ENCODE peak calls at places on chromosome 4, in six cellular contexts. H, C, J, A, M and B are unnamed samples.
A peak's percentile ranks its signal among the peaks of the same experiment; 100 is the strongest.

GRCh38 chr4:86482851-86483490 is 111.1 kb upstream of the PTPN13 start:
- DNase-seq in H (no peak), C (no peak), J (peak; percentile 89), A (no peak), M (no peak), B (no peak)

GRCh38 chr4:2934077-2934812 is 29.0 kb downstream of the NOP14 start:
- DNase-seq in H (no peak), C (no peak), J (no peak), A (no peak), M (peak; percentile 58), B (peak; percentile 53)

GRCh38 chr4:183905593-183906485 is 732 bp downstream of the STOX2 start:
- DNase-seq in H (no peak), C (no peak), J (peak; percentile 86), A (no peak), M (no peak), B (peak; percentile 50)

GRCh38 chr4:169208516-169208915 is 62.2 kb downstream of the SH3RF1 start:
- DNase-seq in H (no peak), C (no peak), J (no peak), A (no peak), M (no peak), B (peak; percentile 55)

GRCh38 chr4:169341490-169341889 is 70.7 kb upstream of the SH3RF1 start:
- DNase-seq in H (peak; percentile 81), C (no peak), J (no peak), A (no peak), M (peak; percentile 72), B (no peak)

GRCh38 chr4:154414796-154415195 is 76.8 kb downstream of the DCHS2 start:
- DNase-seq in H (no peak), C (no peak), J (no peak), A (no peak), M (no peak), B (no peak)

GRCh38 chr4:40515398-40516293 is 114.0 kb downstream of the RBM47 start:
- DNase-seq in H (no peak), C (peak; percentile 81), J (no peak), A (no peak), M (peak; percentile 93), B (peak; percentile 34)

GRCh38 chr4:134807231-134807745 is 605.7 kb upstream of the PABPC4L start:
- DNase-seq in H (no peak), C (no peak), J (no peak), A (no peak), M (no peak), B (no peak)

GRCh38 chr4:10196191-10196590 is 79.6 kb upstream of the WDR1 start:
- DNase-seq in H (no peak), C (no peak), J (no peak), A (no peak), M (no peak), B (no peak)

GRCh38 chr4:16052939-16053338 is 30.9 kb downstream of the PROM1 start:
- DNase-seq in H (no peak), C (no peak), J (no peak), A (no peak), M (no peak), B (no peak)

GRCh38 chr4:71550220-71551190 is 211.7 kb downstream of the SLC4A4 start:
- DNase-seq in H (peak; percentile 37), C (no peak), J (no peak), A (no peak), M (no peak), B (peak; percentile 8)

GRCh38 chr4:95572304-95572991 is 23.7 kb upstream of the UNC5C start:
- DNase-seq in H (no peak), C (no peak), J (no peak), A (no peak), M (no peak), B (peak; percentile 85)

GRCh38 chr4:124711469-124712416 is 789 bp downstream of the ANKRD50 start:
- DNase-seq in H (peak; percentile 32), C (peak; percentile 57), J (peak; percentile 38), A (no peak), M (peak; percentile 41), B (peak; percentile 75)

GRCh38 chr4:148053298-148054003 is 321.6 kb downstream of the ARHGAP10 start:
- DNase-seq in H (no peak), C (no peak), J (no peak), A (no peak), M (no peak), B (no peak)

GRCh38 chr4:123744664-123745290 is 348.2 kb downstream of the SPRY1 start:
- DNase-seq in H (no peak), C (peak; percentile 61), J (no peak), A (no peak), M (peak; percentile 13), B (no peak)

GRCh38 chr4:184384056-184384809 is 90.1 kb downstream of the IRF2 start:
- DNase-seq in H (peak; percentile 86), C (peak; percentile 99), J (no peak), A (peak; percentile 2), M (peak; percentile 95), B (peak; percentile 95)

GRCh38 chr4:74056858-74057562 is 18.5 kb upstream of the CXCL3 start:
- DNase-seq in H (peak; percentile 26), C (no peak), J (no peak), A (no peak), M (no peak), B (peak; percentile 67)

GRCh38 chr4:16896871-16897270 is 1.6 kb downstream of the LDB2 start:
- DNase-seq in H (peak; percentile 50), C (no peak), J (no peak), A (no peak), M (no peak), B (no peak)

GRCh38 chr4:7971159-7971631 is 31.5 kb upstream of the AFAP1 start:
- DNase-seq in H (no peak), C (no peak), J (no peak), A (no peak), M (no peak), B (no peak)
- TF ChIP-seq CTCF in H (no peak), C (no peak), J (no peak), A (no peak), M (no peak), B (no peak)

GRCh38 chr4:57233391-57233790 is 123.2 kb upstream of the IGFBP7 start:
- DNase-seq in H (peak; percentile 1), C (no peak), J (no peak), A (no peak), M (no peak), B (peak; percentile 66)

GRCh38 chr4:57231781-57232180 is 121.6 kb upstream of the IGFBP7 start:
- DNase-seq in H (no peak), C (no peak), J (no peak), A (no peak), M (no peak), B (peak; percentile 76)

DNA sequence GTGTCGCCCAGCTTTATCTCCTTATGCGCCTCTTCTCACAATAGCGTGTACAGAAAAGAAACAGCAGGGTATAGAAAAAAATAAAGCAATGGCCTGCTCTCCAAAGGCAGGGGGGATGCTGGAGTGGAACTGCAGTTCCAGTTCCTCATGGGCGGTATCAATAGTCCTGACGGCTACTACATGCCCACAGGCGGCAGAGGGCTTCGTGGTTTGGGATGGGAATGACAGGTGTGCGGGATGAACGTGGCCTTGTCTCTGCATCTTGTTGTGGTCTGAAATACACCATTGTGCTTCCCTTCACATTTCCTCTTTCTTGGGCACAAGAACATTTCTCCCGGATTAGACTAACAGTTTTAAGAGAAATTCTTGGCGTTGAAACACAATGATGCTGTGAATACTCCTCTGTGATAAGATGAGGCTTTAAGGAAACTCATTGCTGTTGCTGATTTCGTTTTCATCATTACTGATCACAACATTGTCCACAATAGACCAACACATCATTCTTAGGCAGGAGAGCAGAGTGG is 124.1 kb upstream of the IGFBP7 start:
- DNase-seq in H (no peak), C (no peak), J (no peak), A (no peak), M (no peak), B (no peak)
- H3K4me3 ChIP-seq in H (no peak overlapping the region), C (no peak overlapping the region), J (no peak overlapping the region), A (no peak overlapping the region), M (no peak overlapping the region), B (no peak overlapping the region)

GRCh38 chr4:174214102-174214878 is 69.2 kb downstream of the FBXO8 start:
- DNase-seq in H (no peak), C (no peak), J (no peak), A (no peak), M (no peak), B (peak; percentile 47)
- TF ChIP-seq CTCF in H (no peak), C (no peak), J (no peak), A (no peak), M (no peak), B (no peak)

DNA sequence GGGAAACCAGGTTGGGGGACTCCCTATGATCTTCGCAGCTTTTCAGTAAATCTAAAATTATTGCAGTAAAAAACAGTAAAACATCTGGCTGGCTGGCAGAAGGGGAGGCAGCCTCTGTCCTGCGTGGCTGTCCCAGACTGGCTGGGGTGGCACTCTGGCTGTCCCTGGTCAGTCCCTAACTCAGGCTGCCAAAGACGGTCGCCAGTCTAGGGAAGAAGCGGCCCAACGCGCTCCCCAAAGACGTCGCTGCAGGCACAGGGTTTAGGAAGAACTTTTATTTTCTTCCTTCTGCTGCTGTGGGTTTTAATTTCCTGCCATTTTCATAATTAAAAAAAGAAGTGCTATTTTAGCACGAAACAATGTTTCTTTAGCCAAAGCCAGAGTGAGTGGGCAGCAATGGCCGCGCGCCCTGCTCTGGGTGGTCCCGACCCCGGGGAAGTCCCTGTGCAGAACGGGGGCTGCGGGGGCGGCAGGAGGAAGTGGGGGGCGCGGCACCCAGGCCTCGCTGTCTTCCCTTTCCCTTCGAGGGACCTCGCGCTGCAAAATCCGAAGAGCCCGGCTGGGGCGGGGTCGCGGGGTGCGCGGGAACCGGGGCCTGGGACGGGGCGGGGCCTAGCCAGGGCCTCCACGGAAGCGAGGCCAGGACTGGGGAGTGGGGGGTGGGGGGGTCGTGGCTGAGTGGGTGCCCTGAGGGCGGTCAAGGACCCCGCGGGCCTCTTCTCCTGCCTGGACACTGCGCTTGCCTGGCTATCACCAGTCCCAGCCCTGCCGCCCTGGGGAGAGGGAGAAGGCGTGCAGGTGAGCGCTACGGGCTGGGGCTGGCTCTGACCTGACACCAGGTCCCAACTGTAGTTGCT is 6.3 kb upstream of the LETM1 start:
- DNase-seq in H (no peak), C (no peak), J (no peak), A (no peak), M (no peak), B (no peak)
- H3K4me3 ChIP-seq in H (no peak overlapping the region), C (no peak overlapping the region), J (peak overlapping the region; percentile 21), A (no peak overlapping the region), M (peak overlapping the region; percentile 28), B (no peak overlapping the region)

DNA sequence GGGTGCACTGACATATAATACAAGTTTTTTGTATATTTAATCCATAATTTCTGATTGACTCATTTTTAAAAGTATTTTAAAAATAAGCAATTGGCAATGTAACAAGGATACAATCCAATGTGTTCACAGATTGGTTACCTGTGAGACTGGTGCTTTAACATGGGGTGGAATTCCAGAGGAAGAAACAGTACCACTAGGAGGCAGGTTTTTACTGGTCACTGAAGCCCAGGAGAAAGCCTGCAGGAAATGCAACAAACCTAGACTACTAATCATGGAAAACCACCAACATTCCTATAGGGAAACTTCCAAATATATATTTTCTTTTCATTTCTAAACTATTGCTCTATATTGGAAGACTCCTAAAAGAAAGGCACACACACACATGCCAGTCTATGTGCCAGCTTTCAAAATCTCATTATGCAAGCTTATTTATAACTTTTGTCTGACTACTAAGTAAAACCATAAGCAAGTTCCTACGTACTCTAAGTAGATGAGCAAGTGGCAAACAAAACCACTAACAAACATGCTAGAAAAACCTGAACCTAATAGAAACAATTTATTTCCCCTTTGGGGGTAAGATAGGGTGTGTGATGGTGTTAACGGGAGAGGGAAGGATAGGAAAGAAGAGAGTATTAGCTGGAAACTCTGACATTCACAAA is 19.2 kb downstream of the G3BP2 start:
- DNase-seq in H (no peak), C (no peak), J (no peak), A (no peak), M (no peak), B (peak; percentile 60)
- TF ChIP-seq CTCF in H (peak; percentile 64), C (peak; percentile 31), J (no peak), A (peak; percentile 48), M (peak; percentile 10), B (peak; percentile 61)